ENCODE peak calls at places on chromosome 20, in seven cellular contexts. One of them, this sample, is unnamed.

GRCh38 chr20:50478162-50479036 is 31.8 kb upstream of the PTPN1 start:
- DNase-seq in Panc1: no peak
- DNase-seq in HCT116: peak
- DNase-seq in K562: peak
- DNase-seq in HepG2: peak
- DNase-seq in H1: peak
- DNase-seq in GM12878: no peak
- DNase-seq in this sample: peak

GRCh38 chr20:38730167-38730988 is 6.1 kb downstream of the SLC32A1 start:
- DNase-seq in Panc1: no peak
- DNase-seq in HCT116: no peak
- DNase-seq in K562: no peak
- DNase-seq in HepG2: no peak
- DNase-seq in H1: peak
- DNase-seq in GM12878: no peak
- DNase-seq in this sample: no peak

GRCh38 chr20:31690124-31690666 is 32.5 kb downstream of the BCL2L1 start:
- DNase-seq in Panc1: no peak
- DNase-seq in HCT116: no peak
- DNase-seq in K562: no peak
- DNase-seq in HepG2: no peak
- DNase-seq in H1: no peak
- DNase-seq in GM12878: no peak
- DNase-seq in this sample: no peak

GRCh38 chr20:43284481-43284880 is 94.8 kb upstream of the PTPRT start:
- DNase-seq in Panc1: no peak
- DNase-seq in HCT116: no peak
- DNase-seq in K562: no peak
- DNase-seq in HepG2: no peak
- DNase-seq in H1: no peak
- DNase-seq in GM12878: no peak
- DNase-seq in this sample: no peak

GRCh38 chr20:60201198-60201597 is 243.0 kb downstream of the CDH26 start:
- DNase-seq in Panc1: no peak
- DNase-seq in HCT116: no peak
- DNase-seq in K562: no peak
- DNase-seq in HepG2: no peak
- DNase-seq in H1: no peak
- DNase-seq in GM12878: no peak
- DNase-seq in this sample: no peak

GRCh38 chr20:44083220-44083933 is 103.6 kb downstream of the JPH2 start:
- DNase-seq in Panc1: no peak
- DNase-seq in HCT116: peak
- DNase-seq in K562: no peak
- DNase-seq in HepG2: no peak
- DNase-seq in H1: no peak
- DNase-seq in GM12878: no peak
- DNase-seq in this sample: peak

GRCh38 chr20:38667417-38667956 is 56.8 kb upstream of the SLC32A1 start:
- DNase-seq in Panc1: no peak
- DNase-seq in HCT116: no peak
- DNase-seq in K562: no peak
- DNase-seq in HepG2: peak
- DNase-seq in H1: no peak
- DNase-seq in GM12878: no peak
- DNase-seq in this sample: no peak

GRCh38 chr20:41551011-41551705 is 67.0 kb downstream of the CHD6 start:
- DNase-seq in Panc1: no peak
- DNase-seq in HCT116: no peak
- DNase-seq in K562: no peak
- DNase-seq in HepG2: no peak
- DNase-seq in H1: no peak
- DNase-seq in GM12878: no peak
- DNase-seq in this sample: no peak

GRCh38 chr20:62832212-62832922 is 15.5 kb downstream of the COL9A3 start:
- DNase-seq in Panc1: no peak
- DNase-seq in HCT116: peak
- DNase-seq in K562: peak
- DNase-seq in HepG2: no peak
- DNase-seq in H1: no peak
- DNase-seq in GM12878: peak
- DNase-seq in this sample: peak

GRCh38 chr20:31652917-31653385 is 15.2 kb downstream of the COX4I2 start:
- DNase-seq in Panc1: no peak
- DNase-seq in HCT116: no peak
- DNase-seq in K562: no peak
- DNase-seq in HepG2: no peak
- DNase-seq in H1: no peak
- DNase-seq in GM12878: no peak
- DNase-seq in this sample: peak

GRCh38 chr20:49863666-49864065 is 51.0 kb downstream of the SLC9A8 start:
- DNase-seq in Panc1: no peak
- DNase-seq in HCT116: no peak
- DNase-seq in K562: no peak
- DNase-seq in HepG2: no peak
- DNase-seq in H1: no peak
- DNase-seq in GM12878: no peak
- DNase-seq in this sample: no peak

GRCh38 chr20:59110607-59111006 is 53.0 kb upstream of the ZNF831 start:
- DNase-seq in Panc1: no peak
- DNase-seq in HCT116: no peak
- DNase-seq in K562: no peak
- DNase-seq in HepG2: no peak
- DNase-seq in H1: no peak
- DNase-seq in GM12878: no peak
- DNase-seq in this sample: no peak

GRCh38 chr20:12040261-12040660 is 122.6 kb downstream of the BTBD3 start:
- DNase-seq in Panc1: no peak
- DNase-seq in HCT116: no peak
- DNase-seq in K562: no peak
- DNase-seq in HepG2: no peak
- DNase-seq in H1: no peak
- DNase-seq in GM12878: no peak
- DNase-seq in this sample: no peak

GRCh38 chr20:57323034-57323433 is 6.6 kb upstream of the SPO11 start:
- DNase-seq in Panc1: no peak
- DNase-seq in HCT116: no peak
- DNase-seq in K562: no peak
- DNase-seq in HepG2: no peak
- DNase-seq in H1: peak
- DNase-seq in GM12878: no peak
- DNase-seq in this sample: no peak

GRCh38 chr20:44601801-44602204 is 19.4 kb downstream of the PKIG start:
- DNase-seq in Panc1: no peak
- DNase-seq in HCT116: no peak
- DNase-seq in K562: no peak
- DNase-seq in HepG2: no peak
- DNase-seq in H1: no peak
- DNase-seq in GM12878: no peak
- DNase-seq in this sample: no peak

GRCh38 chr20:44056010-44056698 is 130.8 kb downstream of the JPH2 start:
- DNase-seq in Panc1: no peak
- DNase-seq in HCT116: no peak
- DNase-seq in K562: peak
- DNase-seq in HepG2: peak
- DNase-seq in H1: peak
- DNase-seq in GM12878: no peak
- DNase-seq in this sample: peak

GRCh38 chr20:11935212-11935611 is 17.5 kb downstream of the BTBD3 start:
- DNase-seq in Panc1: no peak
- DNase-seq in HCT116: no peak
- DNase-seq in K562: no peak
- DNase-seq in HepG2: no peak
- DNase-seq in H1: no peak
- DNase-seq in GM12878: no peak
- DNase-seq in this sample: no peak

GRCh38 chr20:20083796-20084195 is 31.5 kb downstream of the CFAP61 start:
- DNase-seq in Panc1: peak
- DNase-seq in HCT116: peak
- DNase-seq in K562: peak
- DNase-seq in HepG2: peak
- DNase-seq in H1: no peak
- DNase-seq in GM12878: peak
- DNase-seq in this sample: peak

GRCh38 chr20:44576297-44576696 is 6.1 kb upstream of the PKIG start:
- DNase-seq in Panc1: no peak
- DNase-seq in HCT116: no peak
- DNase-seq in K562: peak
- DNase-seq in HepG2: peak
- DNase-seq in H1: no peak
- DNase-seq in GM12878: no peak
- DNase-seq in this sample: no peak

GRCh38 chr20:53085720-53086119 is 113.6 kb downstream of the TSHZ2 start:
- DNase-seq in Panc1: no peak
- DNase-seq in HCT116: no peak
- DNase-seq in K562: no peak
- DNase-seq in HepG2: no peak
- DNase-seq in H1: no peak
- DNase-seq in GM12878: no peak
- DNase-seq in this sample: no peak

GRCh38 chr20:31720486-31721407 is 1.9 kb downstream of the BCL2L1 start:
- DNase-seq in Panc1: no peak
- DNase-seq in HCT116: no peak
- DNase-seq in K562: peak
- DNase-seq in HepG2: peak
- DNase-seq in H1: no peak
- DNase-seq in GM12878: no peak
- DNase-seq in this sample: no peak

GRCh38 chr20:50731930-50732690 is 730 bp downstream of the PARD6B start:
- DNase-seq in Panc1: no peak
- DNase-seq in HCT116: no peak
- DNase-seq in K562: peak
- DNase-seq in HepG2: peak
- DNase-seq in H1: no peak
- DNase-seq in GM12878: no peak
- DNase-seq in this sample: no peak

GRCh38 chr20:31602779-31603441 is 2.2 kb upstream of the ID1 start:
- DNase-seq in Panc1: no peak
- DNase-seq in HCT116: peak
- DNase-seq in K562: no peak
- DNase-seq in HepG2: peak
- DNase-seq in H1: no peak
- DNase-seq in GM12878: peak
- DNase-seq in this sample: no peak

GRCh38 chr20:33796263-33796906 is 14.8 kb upstream of the CHMP4B start:
- DNase-seq in Panc1: no peak
- DNase-seq in HCT116: peak
- DNase-seq in K562: no peak
- DNase-seq in HepG2: no peak
- DNase-seq in H1: no peak
- DNase-seq in GM12878: no peak
- DNase-seq in this sample: no peak

GRCh38 chr20:45016089-45016641 is 49.9 kb downstream of the STK4 start:
- DNase-seq in Panc1: no peak
- DNase-seq in HCT116: no peak
- DNase-seq in K562: no peak
- DNase-seq in HepG2: no peak
- DNase-seq in H1: no peak
- DNase-seq in GM12878: no peak
- DNase-seq in this sample: no peak

GRCh38 chr20:23126281-23127061 is 40.3 kb upstream of the CD93 start:
- DNase-seq in Panc1: no peak
- DNase-seq in HCT116: no peak
- DNase-seq in K562: no peak
- DNase-seq in HepG2: no peak
- DNase-seq in H1: no peak
- DNase-seq in GM12878: no peak
- DNase-seq in this sample: no peak

GRCh38 chr20:44754554-44754953 is 8.9 kb downstream of the KCNK15 start:
- DNase-seq in Panc1: no peak
- DNase-seq in HCT116: no peak
- DNase-seq in K562: no peak
- DNase-seq in HepG2: no peak
- DNase-seq in H1: no peak
- DNase-seq in GM12878: no peak
- DNase-seq in this sample: no peak

GRCh38 chr20:51143652-51144051 is 120.7 kb upstream of the KCNG1 start:
- DNase-seq in Panc1: no peak
- DNase-seq in HCT116: no peak
- DNase-seq in K562: no peak
- DNase-seq in HepG2: no peak
- DNase-seq in H1: no peak
- DNase-seq in GM12878: no peak
- DNase-seq in this sample: no peak

GRCh38 chr20:17796096-17796563 is 96.4 kb downstream of the BANF2 start:
- DNase-seq in Panc1: no peak
- DNase-seq in HCT116: no peak
- DNase-seq in K562: no peak
- DNase-seq in HepG2: peak
- DNase-seq in H1: no peak
- DNase-seq in GM12878: no peak
- DNase-seq in this sample: no peak

GRCh38 chr20:3243718-3244358 is 4.8 kb upstream of the SLC4A11 start:
- DNase-seq in Panc1: no peak
- DNase-seq in HCT116: no peak
- DNase-seq in K562: peak
- DNase-seq in HepG2: no peak
- DNase-seq in H1: no peak
- DNase-seq in GM12878: no peak
- DNase-seq in this sample: no peak
- TF ChIP-seq SIN3A in Panc1: no peak
- TF ChIP-seq SIN3A in HCT116: no peak
- TF ChIP-seq SIN3A in K562: no peak
- TF ChIP-seq SIN3A in HepG2: no peak
- TF ChIP-seq SIN3A in H1: no peak
- TF ChIP-seq SIN3A in GM12878: no peak
- TF ChIP-seq SIN3A in this sample: no peak

GRCh38 chr20:16100767-16101166 is 472.5 kb downstream of the KIF16B start:
- DNase-seq in Panc1: no peak
- DNase-seq in HCT116: no peak
- DNase-seq in K562: no peak
- DNase-seq in HepG2: peak
- DNase-seq in H1: no peak
- DNase-seq in GM12878: no peak
- DNase-seq in this sample: no peak
- TF ChIP-seq SIN3A in Panc1: no peak
- TF ChIP-seq SIN3A in HCT116: no peak
- TF ChIP-seq SIN3A in K562: no peak
- TF ChIP-seq SIN3A in HepG2: no peak
- TF ChIP-seq SIN3A in H1: no peak
- TF ChIP-seq SIN3A in GM12878: no peak
- TF ChIP-seq SIN3A in this sample: no peak

GRCh38 chr20:4415281-4415680 is 306.4 kb upstream of the PRND start:
- DNase-seq in Panc1: no peak
- DNase-seq in HCT116: no peak
- DNase-seq in K562: no peak
- DNase-seq in HepG2: no peak
- DNase-seq in H1: peak
- DNase-seq in GM12878: no peak
- DNase-seq in this sample: no peak
- TF ChIP-seq SIN3A in Panc1: no peak
- TF ChIP-seq SIN3A in HCT116: no peak
- TF ChIP-seq SIN3A in K562: no peak
- TF ChIP-seq SIN3A in HepG2: no peak
- TF ChIP-seq SIN3A in H1: no peak
- TF ChIP-seq SIN3A in GM12878: no peak
- TF ChIP-seq SIN3A in this sample: no peak

DNA sequence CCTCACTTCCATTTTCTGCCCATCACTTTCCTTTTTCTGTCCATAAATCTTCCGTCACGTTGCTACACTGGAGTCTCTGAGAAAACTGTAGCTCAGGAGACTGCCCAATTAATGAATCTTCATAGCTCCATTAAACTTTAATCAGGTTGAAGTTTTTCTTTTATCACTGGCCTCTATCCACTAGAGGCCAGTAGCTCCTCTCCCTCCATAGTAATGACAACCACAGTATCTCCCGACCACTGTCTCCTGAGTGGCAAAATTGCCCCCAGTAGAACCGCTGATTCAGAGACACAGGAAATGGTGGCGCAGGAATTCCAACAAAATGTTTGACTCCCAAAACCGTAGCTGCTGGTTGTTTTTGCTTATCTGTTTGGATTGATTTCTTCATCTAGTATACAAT is 18.4 kb upstream of the DOK5 start:
- DNase-seq in Panc1: no peak
- DNase-seq in HCT116: no peak
- DNase-seq in K562: no peak
- DNase-seq in HepG2: no peak
- DNase-seq in H1: no peak
- DNase-seq in GM12878: no peak
- DNase-seq in this sample: no peak
- TF ChIP-seq SIN3A in Panc1: no peak
- TF ChIP-seq SIN3A in HCT116: no peak
- TF ChIP-seq SIN3A in K562: no peak
- TF ChIP-seq SIN3A in HepG2: no peak
- TF ChIP-seq SIN3A in H1: no peak
- TF ChIP-seq SIN3A in GM12878: no peak
- TF ChIP-seq SIN3A in this sample: no peak